ENCODE peak calls at places on chromosomes 12 and 14, in five cellular contexts. P, O, F, D and S are unnamed samples.

GRCh38 chr14:61603736-61604135 is 91.6 kb upstream of the HIF1A start:
- DNase-seq in P (no peak), O (no peak), F (no peak), D (no peak), S (no peak)

GRCh38 chr12:42756841-42757661 is 167.5 kb upstream of the PRICKLE1 start:
- DNase-seq in P (no peak), O (peak; percentile 81), F (no peak), D (peak; percentile 36), S (peak; percentile 3)

GRCh38 chr14:104882325-104882973 is 17.4 kb downstream of the CEP170B start:
- DNase-seq in P (peak; percentile 87), O (no peak), F (no peak), D (no peak), S (peak; percentile 20)

GRCh38 chr14:91381801-91382670 is 35.6 kb downstream of the CCDC88C start:
- DNase-seq in P (no peak), O (no peak), F (no peak), D (no peak), S (no peak)

GRCh38 chr14:33525626-33526025 is 425.2 kb downstream of the EGLN3 start:
- DNase-seq in P (no peak), O (no peak), F (no peak), D (no peak), S (no peak)

GRCh38 chr12:6605425-6606330 is 1.5 kb downstream of the CHD4 start:
- DNase-seq in P (no peak), O (no peak), F (peak; percentile 57), D (no peak), S (no peak)

GRCh38 chr12:123813349-123813748 is 51.2 kb downstream of the DNAH10 start:
- DNase-seq in P (no peak), O (no peak), F (no peak), D (no peak), S (no peak)

GRCh38 chr12:67382206-67382871 is 113.2 kb downstream of the CAND1 start:
- DNase-seq in P (no peak), O (no peak), F (no peak), D (no peak), S (no peak)

GRCh38 chr12:128365831-128366231 is 98.9 kb downstream of the TMEM132C start:
- DNase-seq in P (no peak), O (no peak), F (no peak), D (peak; percentile 22), S (no peak)

GRCh38 chr12:69405466-69405865 is 45.9 kb downstream of the YEATS4 start:
- DNase-seq in P (no peak), O (peak; percentile 80), F (no peak), D (peak; percentile 48), S (no peak)

GRCh38 chr12:550473-551260 is 90.9 kb downstream of the B4GALNT3 start:
- DNase-seq in P (no peak), O (no peak), F (no peak), D (no peak), S (no peak)

GRCh38 chr12:77485961-77486579 is 344.6 kb upstream of the NAV3 start:
- DNase-seq in P (no peak), O (no peak), F (no peak), D (no peak), S (no peak)

GRCh38 chr12:92424338-92424737 is 278.5 kb upstream of the PLEKHG7 start:
- DNase-seq in P (no peak), O (no peak), F (no peak), D (peak; percentile 36), S (no peak)

GRCh38 chr12:132218519-132218860 is 74.2 kb downstream of the NOC4L start:
- DNase-seq in P (no peak), O (no peak), F (no peak), D (no peak), S (no peak)

GRCh38 chr14:103738706-103739451 is 23.3 kb downstream of the ZFYVE21 start:
- DNase-seq in P (no peak), O (no peak), F (no peak), D (no peak), S (no peak)
- TF ChIP-seq CTCF in P (no peak), O (no peak), F (no peak), D (no peak), S (no peak)

GRCh38 chr12:53504004-53504920 is 3.0 kb downstream of the NPFF start:
- DNase-seq in P (no peak), O (no peak), F (no peak), D (no peak), S (no peak)

GRCh38 chr12:53500776-53501614 is at the start of gene TARBP2:
- DNase-seq in P (peak; percentile 97), O (peak; percentile 99), F (peak; percentile 98), D (peak; percentile 100), S (peak; percentile 96)

GRCh38 chr12:53502983-53503728 is 2.1 kb downstream of the TARBP2 start:
- DNase-seq in P (no peak), O (no peak), F (no peak), D (peak; percentile 18), S (no peak)

GRCh38 chr12:53501615-53502181 is 615 bp downstream of the TARBP2 start:
- DNase-seq in P (no peak), O (no peak), F (no peak), D (no peak), S (no peak)

DNA sequence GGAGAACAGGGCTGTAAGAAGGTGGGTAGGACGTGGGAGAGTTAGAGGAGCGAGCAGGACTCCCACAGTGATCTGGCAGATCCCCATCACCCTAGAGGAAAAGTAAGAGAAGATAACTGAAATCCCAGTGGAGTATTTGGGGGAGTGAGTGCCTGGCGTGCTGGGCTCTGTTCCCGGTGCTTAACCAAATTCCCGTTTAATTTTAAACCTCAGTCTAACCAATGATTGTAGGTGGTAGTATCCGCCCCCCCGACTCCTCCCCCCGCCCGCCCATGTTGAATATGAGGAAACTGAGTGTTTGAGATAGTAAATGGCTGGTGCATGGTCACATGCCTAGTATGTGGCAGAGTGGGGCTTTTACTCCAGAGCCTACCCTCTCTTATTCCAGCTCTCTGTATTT is 1.2 kb downstream of the TARBP2 start:
- DNase-seq in P (no peak), O (no peak), F (no peak), D (peak; percentile 55), S (no peak)
- H3K4me3 ChIP-seq in P (no peak overlapping the region), O (peak overlapping the region; percentile 87), F (no peak overlapping the region), D (no peak overlapping the region), S (peak overlapping the region; percentile 85)

GRCh38 chr12:1880876-1881275 is 37.6 kb downstream of the CACNA2D4 start:
- DNase-seq in P (no peak), O (no peak), F (no peak), D (no peak), S (no peak)

GRCh38 chr12:1881301-1881700 is 37.2 kb downstream of the CACNA2D4 start:
- DNase-seq in P (no peak), O (no peak), F (no peak), D (no peak), S (no peak)

GRCh38 chr12:1882405-1882804 is 36.0 kb downstream of the CACNA2D4 start:
- DNase-seq in P (no peak), O (no peak), F (no peak), D (no peak), S (no peak)

GRCh38 chr12:1882850-1883470 is 35.5 kb downstream of the CACNA2D4 start:
- DNase-seq in P (no peak), O (no peak), F (no peak), D (no peak), S (no peak)

GRCh38 chr12:1881936-1882335 is 36.5 kb downstream of the CACNA2D4 start:
- DNase-seq in P (no peak), O (no peak), F (no peak), D (no peak), S (no peak)
- H3K27me3 ChIP-seq in P (no peaks in the 10 kb centered on the region), O (peaks cover 69% of the 10 kb centered on the region), F (no peaks in the 10 kb centered on the region), D (no peaks in the 10 kb centered on the region), S (no peaks in the 10 kb centered on the region)

GRCh38 chr14:78902010-78902623 is 731.9 kb downstream of the NRXN3 start:
- DNase-seq in P (no peak), O (peak; percentile 20), F (no peak), D (no peak), S (no peak)

GRCh38 chr14:78904094-78904493 is 733.9 kb downstream of the NRXN3 start:
- DNase-seq in P (no peak), O (no peak), F (no peak), D (no peak), S (no peak)
- TF ChIP-seq CTCF in P (no peak), O (no peak), F (no peak), D (no peak), S (no peak)

GRCh38 chr12:116436561-116437249 is 122.5 kb upstream of the MAP1LC3B2 start:
- DNase-seq in P (peak; percentile 74), O (no peak), F (no peak), D (no peak), S (no peak)

GRCh38 chr12:116432321-116432750 is 126.8 kb upstream of the MAP1LC3B2 start:
- DNase-seq in P (no peak), O (no peak), F (no peak), D (peak; percentile 43), S (no peak)

GRCh38 chr12:116431677-116432300 is 127.4 kb upstream of the MAP1LC3B2 start:
- DNase-seq in P (no peak), O (no peak), F (no peak), D (no peak), S (no peak)

GRCh38 chr12:116435984-116436383 is 123.2 kb upstream of the MAP1LC3B2 start:
- DNase-seq in P (no peak), O (no peak), F (no peak), D (no peak), S (no peak)

GRCh38 chr12:116434155-116435065 is 124.8 kb upstream of the MAP1LC3B2 start:
- DNase-seq in P (peak; percentile 62), O (peak; percentile 79), F (no peak), D (peak; percentile 91), S (no peak)
- H3K4me3 ChIP-seq in P (no peak overlapping the region), O (peak overlapping the region; percentile 63), F (no peak overlapping the region), D (peak overlapping the region; percentile 0), S (no peak overlapping the region)

DNA sequence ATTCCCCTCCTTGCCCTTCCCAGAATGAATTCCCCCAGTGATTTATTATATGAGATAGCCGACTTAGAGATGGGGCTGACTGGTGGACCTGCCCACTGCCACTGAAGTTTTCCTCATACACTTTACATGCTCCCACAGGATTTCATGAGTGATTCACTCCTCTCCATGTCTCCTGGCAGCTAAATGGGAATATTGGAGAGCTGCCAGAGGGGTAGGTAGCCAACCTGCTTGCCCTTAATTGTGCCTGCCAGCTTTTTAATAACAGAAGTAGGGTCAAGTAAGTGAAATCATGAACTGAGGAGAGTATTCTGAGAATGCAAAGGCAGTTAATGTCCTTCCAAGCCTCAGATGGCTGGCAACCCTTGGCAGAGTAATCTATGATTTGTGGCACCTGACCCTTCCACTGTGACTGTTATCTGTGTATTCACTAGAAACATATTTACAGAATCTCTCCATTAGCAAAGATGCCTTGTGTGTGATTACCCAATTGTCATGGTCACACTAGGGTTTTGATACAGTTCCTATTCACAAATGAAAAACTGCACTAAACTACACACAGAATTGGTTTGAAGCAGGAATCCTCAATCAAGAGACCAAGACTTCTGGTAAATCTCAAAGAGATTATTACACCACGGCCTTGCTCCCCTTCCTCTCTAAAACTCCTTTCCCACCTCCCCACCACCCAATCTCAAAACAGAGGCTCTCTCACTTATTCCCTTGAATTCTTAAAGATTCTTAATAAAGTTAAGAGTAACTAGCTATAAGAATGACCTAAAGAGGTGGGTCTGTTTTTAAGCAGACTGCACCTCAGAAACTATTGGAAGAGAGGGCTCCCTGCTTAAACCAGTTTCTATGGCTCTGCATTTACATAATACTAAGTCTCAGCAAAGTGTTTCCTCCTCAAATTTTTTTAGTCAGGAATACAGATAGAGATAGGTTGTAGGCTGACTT is 17.2 kb downstream of the NKX2-1 start:
- DNase-seq in P (no peak), O (no peak), F (no peak), D (no peak), S (no peak)
- H3K27me3 ChIP-seq in P (no peaks in the 10 kb centered on the region), O (peaks cover 54% of the 10 kb centered on the region), F (peaks cover 26% of the 10 kb centered on the region), D (no peaks in the 10 kb centered on the region), S (no peaks in the 10 kb centered on the region)